ENCODE peak calls at places on chromosomes 12 and 14, in four cellular contexts. One of them, this sample, is unnamed.

GRCh38 chr14:84409435-84409834 is 1120.5 kb upstream of the FLRT2 start:
- DNase-seq in brain microvascular endothelial cell: peak; percentile 32
- DNase-seq in heart left ventricle: no peak
- DNase-seq in CD8-positive, alpha-beta T cell: no peak
- DNase-seq in this sample: no peak

GRCh38 chr14:59026086-59026485 is 162.4 kb upstream of the DAAM1 start:
- DNase-seq in heart left ventricle: no peak
- DNase-seq in brain microvascular endothelial cell: no peak
- DNase-seq in CD8-positive, alpha-beta T cell: no peak
- DNase-seq in this sample: peak; percentile 34

GRCh38 chr12:57887631-57888406 is 41.3 kb upstream of the CTDSP2 start:
- DNase-seq in brain microvascular endothelial cell: peak; percentile 40
- DNase-seq in CD8-positive, alpha-beta T cell: no peak
- DNase-seq in heart left ventricle: peak; percentile 46
- DNase-seq in this sample: peak; percentile 62

GRCh38 chr14:78278464-78278863 is 108.3 kb downstream of the NRXN3 start:
- DNase-seq in CD8-positive, alpha-beta T cell: no peak
- DNase-seq in brain microvascular endothelial cell: no peak
- DNase-seq in heart left ventricle: no peak
- DNase-seq in this sample: no peak

GRCh38 chr14:103696466-103697071 is 18.7 kb downstream of the XRCC3 start:
- DNase-seq in brain microvascular endothelial cell: peak; percentile 32
- DNase-seq in CD8-positive, alpha-beta T cell: no peak
- DNase-seq in heart left ventricle: peak; percentile 77
- DNase-seq in this sample: no peak

GRCh38 chr12:121059031-121059898 is 20.2 kb upstream of the OASL start:
- DNase-seq in brain microvascular endothelial cell: no peak
- DNase-seq in heart left ventricle: no peak
- DNase-seq in CD8-positive, alpha-beta T cell: no peak
- DNase-seq in this sample: no peak

GRCh38 chr14:99475179-99475578 is 5.5 kb downstream of the SETD3 start:
- DNase-seq in CD8-positive, alpha-beta T cell: no peak
- DNase-seq in brain microvascular endothelial cell: no peak
- DNase-seq in heart left ventricle: no peak
- DNase-seq in this sample: no peak

GRCh38 chr12:60489071-60489470 is 893.2 kb downstream of the SLC16A7 start:
- DNase-seq in CD8-positive, alpha-beta T cell: no peak
- DNase-seq in brain microvascular endothelial cell: no peak
- DNase-seq in heart left ventricle: no peak
- DNase-seq in this sample: no peak

GRCh38 chr14:104602315-104602932 is 2.1 kb downstream of the TMEM179 start:
- DNase-seq in brain microvascular endothelial cell: no peak
- DNase-seq in heart left ventricle: no peak
- DNase-seq in CD8-positive, alpha-beta T cell: no peak
- DNase-seq in this sample: no peak

GRCh38 chr12:118429703-118430383 is 53.5 kb downstream of the SUDS3 start:
- DNase-seq in heart left ventricle: no peak
- DNase-seq in brain microvascular endothelial cell: no peak
- DNase-seq in CD8-positive, alpha-beta T cell: no peak
- DNase-seq in this sample: no peak

GRCh38 chr14:51636109-51636508 is 15.6 kb upstream of the FRMD6 start:
- DNase-seq in heart left ventricle: no peak
- DNase-seq in brain microvascular endothelial cell: no peak
- DNase-seq in CD8-positive, alpha-beta T cell: no peak
- DNase-seq in this sample: no peak

GRCh38 chr14:55347040-55347439 is 64.6 kb downstream of the ATG14 start:
- DNase-seq in CD8-positive, alpha-beta T cell: no peak
- DNase-seq in heart left ventricle: no peak
- DNase-seq in brain microvascular endothelial cell: no peak
- DNase-seq in this sample: no peak

GRCh38 chr12:2297004-2297403 is 244.2 kb downstream of the CACNA1C start:
- DNase-seq in CD8-positive, alpha-beta T cell: no peak
- DNase-seq in brain microvascular endothelial cell: no peak
- DNase-seq in heart left ventricle: peak; percentile 43
- DNase-seq in this sample: no peak

GRCh38 chr14:34069854-34070582 is 119.1 kb upstream of the EGLN3 start:
- DNase-seq in heart left ventricle: no peak
- DNase-seq in CD8-positive, alpha-beta T cell: no peak
- DNase-seq in brain microvascular endothelial cell: no peak
- DNase-seq in this sample: no peak

GRCh38 chr12:89709994-89710872 is 1.6 kb upstream of the ATP2B1 start:
- DNase-seq in brain microvascular endothelial cell: peak; percentile 28
- DNase-seq in heart left ventricle: peak; percentile 70
- DNase-seq in CD8-positive, alpha-beta T cell: peak; percentile 30
- DNase-seq in this sample: peak; percentile 63

GRCh38 chr12:51818086-51818485 is 30.4 kb downstream of the FIGNL2 start:
- DNase-seq in CD8-positive, alpha-beta T cell: no peak
- DNase-seq in brain microvascular endothelial cell: no peak
- DNase-seq in heart left ventricle: no peak
- DNase-seq in this sample: no peak

GRCh38 chr12:106115450-106115849 is 23.3 kb downstream of the NUAK1 start:
- DNase-seq in heart left ventricle: no peak
- DNase-seq in brain microvascular endothelial cell: peak; percentile 31
- DNase-seq in CD8-positive, alpha-beta T cell: no peak
- DNase-seq in this sample: no peak

GRCh38 chr12:108630481-108631207 is 3.0 kb downstream of the SELPLG start:
- DNase-seq in brain microvascular endothelial cell: no peak
- DNase-seq in CD8-positive, alpha-beta T cell: no peak
- DNase-seq in heart left ventricle: no peak
- DNase-seq in this sample: peak; percentile 82
- H3K4me3 ChIP-seq in brain microvascular endothelial cell: no peak overlapping the region
- H3K4me3 ChIP-seq in CD8-positive, alpha-beta T cell: peak overlapping the region; percentile 71
- H3K4me3 ChIP-seq in heart left ventricle: no peak overlapping the region
- H3K4me3 ChIP-seq in this sample: no peak overlapping the region

DNA sequence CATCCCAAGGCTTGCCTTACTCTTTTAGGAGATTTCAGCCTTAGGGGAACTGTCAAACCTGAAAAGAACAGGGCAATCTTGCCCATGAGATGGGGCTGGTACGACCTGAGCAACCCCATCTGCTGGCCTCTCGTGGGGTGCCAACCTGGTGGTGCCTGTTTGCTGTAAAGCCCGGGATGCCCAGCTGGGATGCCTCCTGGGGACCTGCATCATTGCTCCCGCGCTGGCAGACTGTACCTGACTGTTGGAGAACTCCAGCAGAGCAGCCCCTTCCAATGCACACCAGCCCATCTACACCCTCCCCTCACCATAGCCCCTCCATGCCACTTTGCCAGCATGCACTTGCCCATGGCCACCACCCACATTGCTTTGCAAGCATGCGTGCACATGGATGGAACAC is 335.7 kb downstream of the RPS29 start:
- DNase-seq in brain microvascular endothelial cell: no peak
- DNase-seq in heart left ventricle: no peak
- DNase-seq in CD8-positive, alpha-beta T cell: no peak
- DNase-seq in this sample: no peak
- H3K36me3 ChIP-seq in brain microvascular endothelial cell: no peaks in the 10 kb centered on the region
- H3K36me3 ChIP-seq in heart left ventricle: no peaks in the 10 kb centered on the region
- H3K36me3 ChIP-seq in CD8-positive, alpha-beta T cell: no peaks in the 10 kb centered on the region
- H3K36me3 ChIP-seq in this sample: no peaks in the 10 kb centered on the region

DNA sequence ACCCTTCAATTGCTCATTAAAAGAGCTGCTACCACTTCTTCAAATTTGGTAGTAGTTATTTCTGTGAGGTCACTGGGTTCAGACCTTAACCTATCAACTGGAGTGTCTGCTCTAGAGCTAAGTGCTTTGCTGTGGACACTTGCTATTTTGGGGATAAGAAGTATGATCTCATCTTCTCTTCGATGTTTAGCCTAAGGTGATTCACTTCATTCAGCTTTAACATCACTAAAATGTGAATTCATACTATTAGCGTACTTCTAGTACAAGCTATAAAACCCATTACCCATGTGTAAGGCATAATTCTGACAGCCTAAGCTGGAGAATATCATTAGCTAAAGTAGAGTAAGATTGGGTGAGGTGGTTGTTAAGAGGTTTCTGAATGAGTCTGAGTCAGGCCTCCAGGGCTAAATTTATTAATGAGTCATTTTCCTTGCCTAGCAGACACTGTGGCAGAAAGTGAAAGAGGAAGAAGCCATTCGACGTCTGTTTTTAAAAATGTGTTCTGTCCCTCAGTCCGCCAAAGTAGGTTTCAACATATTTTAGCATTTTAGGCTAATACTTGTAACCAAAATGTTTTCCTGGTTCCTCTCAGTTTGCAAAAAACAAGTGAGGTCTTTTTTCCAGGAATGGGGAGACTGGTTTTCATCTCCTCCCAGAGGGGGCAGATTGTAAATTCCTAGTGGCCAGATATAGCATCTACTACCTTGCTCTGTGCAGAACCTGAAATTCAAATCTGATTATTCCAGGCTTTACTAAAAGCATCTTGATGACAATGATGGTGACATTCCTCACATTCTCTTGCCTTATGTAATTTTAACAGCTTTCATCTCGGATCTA is 103.6 kb downstream of the SSPN start:
- DNase-seq in CD8-positive, alpha-beta T cell: no peak
- DNase-seq in brain microvascular endothelial cell: peak; percentile 73
- DNase-seq in heart left ventricle: no peak
- DNase-seq in this sample: peak; percentile 20
- H3K4me3 ChIP-seq in CD8-positive, alpha-beta T cell: no peak overlapping the region
- H3K4me3 ChIP-seq in brain microvascular endothelial cell: peak overlapping the region; percentile 36
- H3K4me3 ChIP-seq in heart left ventricle: no peak overlapping the region
- H3K4me3 ChIP-seq in this sample: peak overlapping the region; percentile 34

GRCh38 chr12:132144115-132145071 is at the start of the genes DDX51 and NOC4L:
- DNase-seq in heart left ventricle: peak; percentile 96
- DNase-seq in brain microvascular endothelial cell: peak; percentile 91
- DNase-seq in CD8-positive, alpha-beta T cell: peak; percentile 95
- DNase-seq in this sample: peak; percentile 97
- H3K36me3 ChIP-seq in heart left ventricle: peaks cover 28% of the 10 kb centered on the region
- H3K36me3 ChIP-seq in brain microvascular endothelial cell: peaks cover 22% of the 10 kb centered on the region
- H3K36me3 ChIP-seq in CD8-positive, alpha-beta T cell: peaks cover 36% of the 10 kb centered on the region
- H3K36me3 ChIP-seq in this sample: peaks cover 58% of the 10 kb centered on the region

DNA sequence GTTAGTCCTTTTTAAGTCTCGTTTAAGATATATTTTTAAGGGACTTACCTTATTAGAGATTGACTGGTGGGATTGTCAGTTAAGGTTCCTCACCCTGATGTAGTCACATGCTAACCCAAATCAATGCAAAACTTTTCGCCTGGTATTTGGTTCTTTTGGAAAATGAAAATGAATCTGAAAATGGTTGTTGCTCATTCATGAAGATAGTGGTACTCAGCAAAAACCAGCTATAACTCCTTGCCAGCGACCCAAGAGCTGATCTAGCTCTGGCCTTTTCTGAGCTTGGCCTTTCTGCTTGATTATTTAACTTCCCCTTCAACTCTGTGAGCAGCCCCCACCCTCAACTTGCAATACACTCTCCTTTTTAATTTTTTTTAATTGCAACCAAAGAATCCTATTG is 85.0 kb upstream of the GTF2A1 start:
- DNase-seq in CD8-positive, alpha-beta T cell: no peak
- DNase-seq in heart left ventricle: no peak
- DNase-seq in brain microvascular endothelial cell: no peak
- DNase-seq in this sample: no peak
- H3K4me3 ChIP-seq in CD8-positive, alpha-beta T cell: no peak overlapping the region
- H3K4me3 ChIP-seq in heart left ventricle: no peak overlapping the region
- H3K4me3 ChIP-seq in brain microvascular endothelial cell: no peak overlapping the region
- H3K4me3 ChIP-seq in this sample: no peak overlapping the region

DNA sequence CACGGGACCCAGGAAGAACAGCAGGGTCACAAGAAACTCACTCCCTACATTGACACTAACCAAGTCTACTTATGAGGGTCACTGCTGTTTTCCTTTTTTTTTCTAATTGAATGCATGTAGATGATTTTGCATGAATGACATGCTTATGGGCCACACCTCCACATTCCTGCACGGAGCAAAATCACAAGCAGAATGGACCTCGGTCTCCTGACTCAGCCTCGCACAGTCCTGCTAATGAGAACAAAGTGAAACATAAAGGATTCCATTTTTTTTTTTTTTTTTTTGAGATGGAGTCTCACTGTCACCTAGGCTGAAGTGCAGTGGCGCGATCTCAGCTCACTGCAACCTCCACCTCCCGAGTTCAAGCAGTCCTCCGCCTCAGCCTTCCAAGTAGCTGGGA is 12.3 kb downstream of the SCARB1 start:
- DNase-seq in brain microvascular endothelial cell: no peak
- DNase-seq in CD8-positive, alpha-beta T cell: no peak
- DNase-seq in heart left ventricle: no peak
- DNase-seq in this sample: no peak
- H3K36me3 ChIP-seq in brain microvascular endothelial cell: no peaks in the 10 kb centered on the region
- H3K36me3 ChIP-seq in CD8-positive, alpha-beta T cell: no peaks in the 10 kb centered on the region
- H3K36me3 ChIP-seq in heart left ventricle: no peaks in the 10 kb centered on the region
- H3K36me3 ChIP-seq in this sample: no peaks in the 10 kb centered on the region

GRCh38 chr12:133058203-133059125 is 21.2 kb downstream of the ZNF84 start:
- DNase-seq in heart left ventricle: no peak
- DNase-seq in CD8-positive, alpha-beta T cell: no peak
- DNase-seq in brain microvascular endothelial cell: no peak
- DNase-seq in this sample: no peak
- H3K4me3 ChIP-seq in heart left ventricle: no peak overlapping the region
- H3K4me3 ChIP-seq in CD8-positive, alpha-beta T cell: peak overlapping the region; percentile 21
- H3K4me3 ChIP-seq in brain microvascular endothelial cell: no peak overlapping the region
- H3K4me3 ChIP-seq in this sample: no peak overlapping the region

GRCh38 chr12:112061127-112061526 is 47.5 kb downstream of the NAA25 start:
- DNase-seq in brain microvascular endothelial cell: no peak
- DNase-seq in heart left ventricle: no peak
- DNase-seq in CD8-positive, alpha-beta T cell: no peak
- DNase-seq in this sample: no peak
- H3K36me3 ChIP-seq in brain microvascular endothelial cell: peaks cover 54% of the 10 kb centered on the region
- H3K36me3 ChIP-seq in heart left ventricle: peaks cover 100% of the 10 kb centered on the region
- H3K36me3 ChIP-seq in CD8-positive, alpha-beta T cell: peaks cover 16% of the 10 kb centered on the region
- H3K36me3 ChIP-seq in this sample: peaks cover 85% of the 10 kb centered on the region

This sample was measured in MG63.